ENCODE peak calls at places on chromosomes 1 and 21, in seven cellular contexts. B is A549, X is HL-60, M is mesendoderm, P is upper lobe of left lung, Z is lower lobe of right lung, F is OCI-LY7. I is an unnamed sample.
A peak's percentile ranks its signal among the peaks of the same experiment; 100 is the strongest.

GRCh38 chr21:18369115-18369514 is 34.5 kb downstream of the TMPRSS15 start:
- DNase-seq in Z (no peak), F (peak; percentile 63), B (peak; percentile 6), P (no peak), X (no peak), M (peak; percentile 47), I (no peak)

GRCh38 chr1:116390195-116390594 is 17.2 kb downstream of the ATP1A1 start:
- DNase-seq in X (no peak), P (no peak), M (no peak), F (no peak), B (no peak), Z (no peak), I (no peak)

GRCh38 chr1:119582801-119583200 is 65.3 kb downstream of the ZNF697 start:
- DNase-seq in P (peak; percentile 63), B (peak; percentile 40), M (peak; percentile 83), F (peak; percentile 32), Z (peak; percentile 59), X (peak; percentile 71), I (no peak)

GRCh38 chr1:213507472-213508223 is 456.6 kb downstream of the RPS6KC1 start:
- DNase-seq in F (no peak), X (no peak), B (no peak), P (peak; percentile 41), Z (peak; percentile 41), M (peak; percentile 10), I (no peak)

GRCh38 chr1:174976436-174977107 is 23.2 kb upstream of the CACYBP start:
- DNase-seq in B (no peak), P (no peak), X (no peak), Z (no peak), F (no peak), M (peak; percentile 88), I (no peak)

GRCh38 chr1:196558424-196558823 is 49.8 kb downstream of the KCNT2 start:
- DNase-seq in F (no peak), P (no peak), M (peak; percentile 34), X (no peak), B (peak; percentile 59), Z (no peak), I (no peak)

GRCh38 chr1:52281518-52281917 is 84.5 kb downstream of the CC2D1B start:
- DNase-seq in M (no peak), B (no peak), P (no peak), F (no peak), X (no peak), Z (no peak), I (no peak)

GRCh38 chr1:45802343-45803298 is 791 bp upstream of the MAST2 start:
- DNase-seq in B (peak; percentile 86), F (peak; percentile 42), P (peak; percentile 88), M (peak; percentile 97), X (peak; percentile 83), Z (peak; percentile 79), I (no peak)

GRCh38 chr1:63524166-63524565 is 841 bp downstream of the EFCAB7 start:
- DNase-seq in Z (no peak), X (no peak), P (no peak), M (no peak), F (peak; percentile 27), B (no peak), I (no peak)

GRCh38 chr1:19735419-19736127 is 64.1 kb downstream of the TMCO4 start:
- DNase-seq in P (no peak), B (peak; percentile 10), Z (no peak), F (no peak), X (no peak), M (no peak), I (no peak)

GRCh38 chr1:55305735-55306134 is 90.6 kb upstream of the USP24 start:
- DNase-seq in X (no peak), F (no peak), Z (no peak), P (no peak), B (peak; percentile 33), M (no peak), I (no peak)

GRCh38 chr21:33403128-33403785 is at the start of gene IFNGR2:
- DNase-seq in B (no peak), M (no peak), F (peak; percentile 68), P (no peak), Z (peak; percentile 68), X (no peak), I (peak; percentile 47)

GRCh38 chr1:43054961-43055360 is 96.3 kb upstream of the SLC2A1 start:
- DNase-seq in F (no peak), M (peak; percentile 94), X (no peak), P (no peak), B (no peak), Z (no peak), I (no peak)

GRCh38 chr1:29310616-29311180 is 74.4 kb downstream of the PTPRU start:
- DNase-seq in P (no peak), Z (peak; percentile 21), M (no peak), X (no peak), B (no peak), F (no peak), I (no peak)

GRCh38 chr1:48978413-48978812 is 201.7 kb upstream of the BEND5 start:
- DNase-seq in X (no peak), Z (no peak), M (peak; percentile 63), B (no peak), F (no peak), P (no peak), I (no peak)

GRCh38 chr21:46003575-46004007 is 22.0 kb downstream of the COL6A1 start:
- DNase-seq in X (no peak), Z (peak; percentile 42), B (no peak), P (peak; percentile 19), M (no peak), F (no peak), I (no peak)

DNA sequence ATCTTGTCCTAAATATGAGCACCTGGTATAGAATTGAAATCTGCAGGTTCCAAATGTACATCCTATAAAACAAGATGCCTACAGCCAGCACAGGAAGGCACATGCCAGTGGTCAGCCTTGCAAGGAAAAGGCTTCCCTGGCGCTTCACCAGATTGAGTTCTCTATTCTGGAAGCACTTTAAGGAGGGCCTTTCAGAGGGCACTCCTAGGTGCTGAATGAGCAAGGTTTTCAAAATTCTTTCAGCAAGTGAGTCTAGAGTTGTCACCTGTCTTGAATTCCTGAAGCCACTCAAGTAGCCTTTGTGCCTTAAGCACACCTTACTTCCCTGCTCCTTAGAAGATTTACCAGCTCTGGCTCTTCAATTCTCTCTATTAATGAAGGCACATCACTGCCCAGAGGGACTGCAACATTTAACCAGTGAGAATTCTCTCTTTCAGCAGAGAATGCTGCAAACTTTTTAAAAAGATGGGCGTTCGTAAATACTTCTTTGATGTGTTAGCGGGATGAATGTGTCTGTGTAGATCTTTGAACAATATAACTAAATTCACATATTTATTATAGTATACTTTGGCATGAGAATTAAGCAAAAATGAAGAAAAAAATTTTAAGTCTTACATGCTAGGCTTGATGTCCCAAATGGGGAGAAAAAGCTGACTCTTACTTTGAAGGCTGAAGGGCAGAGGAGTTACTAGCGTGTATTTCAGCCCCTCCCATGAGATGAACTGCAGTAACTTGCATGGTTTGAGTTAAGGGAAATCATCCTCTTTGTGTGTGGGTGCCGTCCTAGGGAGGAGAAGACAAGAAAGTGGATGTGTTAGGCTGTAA is 162.0 kb downstream of the NTPCR start:
- DNase-seq in B (peak; percentile 28), X (peak; percentile 10), P (peak; percentile 80), M (peak; percentile 74), F (no peak), Z (no peak), I (no peak)
- H3K27ac ChIP-seq in B (peak overlapping the region; percentile 93), X (peak overlapping the region; percentile 77), P (peak overlapping the region; percentile 81), M (peak overlapping the region; percentile 86), F (no peak overlapping the region), Z (peak overlapping the region; percentile 76), I (no peak overlapping the region)

GRCh38 chr1:99579691-99580171 is 66.2 kb upstream of the PALMD start:
- DNase-seq in Z (no peak), F (no peak), M (no peak), P (no peak), B (no peak), X (no peak), I (no peak)

GRCh38 chr1:99580451-99580850 is 65.5 kb upstream of the PALMD start:
- DNase-seq in Z (no peak), F (no peak), M (no peak), P (peak; percentile 21), X (no peak), B (no peak), I (no peak)
- H3K27ac ChIP-seq in Z (no peak overlapping the region), F (no peak overlapping the region), M (no peak overlapping the region), P (no peak overlapping the region), X (no peak overlapping the region), B (no peak overlapping the region), I (no peak overlapping the region)

GRCh38 chr1:97451944-97452343 is 468.9 kb downstream of the DPYD start:
- DNase-seq in B (no peak), M (no peak), P (no peak), X (no peak), Z (no peak), F (no peak), I (no peak)

DNA sequence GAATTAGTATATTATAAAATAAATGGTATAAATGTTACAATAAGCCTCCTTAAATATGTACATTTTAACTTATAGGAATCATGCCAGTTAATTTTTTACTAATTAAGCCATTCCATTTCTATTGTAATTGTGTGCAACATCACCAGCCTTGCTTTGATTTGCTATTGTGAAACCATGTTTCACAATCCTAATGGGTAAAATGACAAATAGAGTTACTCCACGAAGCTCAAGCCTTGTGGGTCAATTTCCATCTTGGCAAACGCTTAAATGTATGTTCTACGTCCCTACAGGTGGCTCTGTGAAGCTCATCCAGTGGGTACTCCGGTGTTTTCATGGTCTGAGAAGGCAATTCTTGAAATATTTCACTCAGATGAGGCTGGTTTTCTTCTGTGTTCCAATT is 469.4 kb downstream of the DPYD start:
- DNase-seq in F (no peak), Z (no peak), B (no peak), X (no peak), M (no peak), P (no peak), I (no peak)
- H3K27ac ChIP-seq in F (no peak overlapping the region), Z (no peak overlapping the region), B (no peak overlapping the region), X (no peak overlapping the region), M (no peak overlapping the region), P (no peak overlapping the region), I (no peak overlapping the region)

DNA sequence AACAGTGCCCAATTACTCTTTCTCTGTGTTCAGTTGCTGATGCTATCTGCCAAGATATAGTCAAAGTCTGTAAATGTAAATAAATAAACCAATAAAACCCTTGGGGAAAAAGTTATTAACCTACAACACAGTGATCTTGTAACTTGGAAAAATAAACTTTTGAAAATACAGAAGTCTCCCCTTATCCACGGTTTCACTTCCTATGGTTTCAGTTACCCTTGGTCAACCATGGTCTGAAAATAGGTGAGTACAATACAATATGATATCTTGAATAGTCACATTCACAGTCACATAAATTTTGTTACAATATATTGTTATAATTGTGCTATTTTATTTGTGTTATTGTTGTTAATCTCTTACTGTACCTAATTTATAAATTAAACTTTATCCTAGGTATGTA is 501.9 kb downstream of the LMO4 start:
- DNase-seq in B (no peak), Z (no peak), F (no peak), P (no peak), M (no peak), X (no peak), I (no peak)
- H3K27ac ChIP-seq in B (no peak overlapping the region), Z (no peak overlapping the region), F (no peak overlapping the region), P (no peak overlapping the region), M (no peak overlapping the region), X (no peak overlapping the region), I (no peak overlapping the region)

GRCh38 chr1:212205843-212206242 is 79.4 kb upstream of the PPP2R5A start:
- DNase-seq in B (no peak), X (no peak), P (no peak), M (no peak), F (no peak), Z (no peak), I (no peak)
- H3K27ac ChIP-seq in B (no peak overlapping the region), X (no peak overlapping the region), P (no peak overlapping the region), M (no peak overlapping the region), F (no peak overlapping the region), Z (no peak overlapping the region), I (no peak overlapping the region)